ENCODE peak calls at places on chromosomes 11 and 22, in six cellular contexts. M is mesothelial cell of epicardium; B is activated CD8-positive, alpha-beta memory T cell treated with anti-CD3 and anti-CD28 coated beads, Interleukin-2, amount 10 ng/mL, durations not matched to agents 7 days and 5 days; P is heart right ventricle; A is AG04450; C is NCI-H1417 treated with DMSO at 0.1 percent for 48 hours. G is an unnamed sample.

GRCh38 chr11:110452720-110453119 is 23.0 kb downstream of the FDX1 start:
- DNase-seq in M (no peak), B (no peak), P (no peak), A (no peak), C (no peak), G (no peak)

GRCh38 chr11:131025020-131025419 is 108.7 kb upstream of the SNX19 start:
- DNase-seq in M (no peak), B (no peak), P (no peak), A (peak), C (no peak), G (peak)

GRCh38 chr22:19785461-19786263 is 25.1 kb downstream of the TBX1 start:
- DNase-seq in M (no peak), B (no peak), P (no peak), A (no peak), C (no peak), G (no peak)

GRCh38 chr22:25202290-25202921 is 2.7 kb downstream of the CRYBB3 start:
- DNase-seq in M (peak), B (peak), P (peak), A (peak), C (peak), G (peak)

GRCh38 chr11:35622070-35622469 is 3.8 kb downstream of the FJX1 start:
- DNase-seq in M (no peak), B (no peak), P (no peak), A (peak), C (no peak), G (peak)

GRCh38 chr11:72574046-72574445 is 100.2 kb downstream of the PDE2A start:
- DNase-seq in M (no peak), B (peak), P (no peak), A (no peak), C (no peak), G (no peak)

GRCh38 chr22:46457502-46458488 is 79.6 kb downstream of the CELSR1 start:
- DNase-seq in M (peak), B (no peak), P (no peak), A (no peak), C (no peak), G (no peak)

GRCh38 chr11:125959511-125959910 is 13.7 kb downstream of the VSIG10L2 start:
- DNase-seq in M (no peak), B (no peak), P (no peak), A (no peak), C (no peak), G (no peak)

GRCh38 chr22:27405672-27406388 is 395.7 kb downstream of the MN1 start:
- DNase-seq in M (peak), B (peak), P (peak), A (no peak), C (no peak), G (no peak)

GRCh38 chr11:113725883-113726405 is 19.8 kb upstream of the TMPRSS5 start:
- DNase-seq in M (no peak), B (no peak), P (no peak), A (no peak), C (no peak), G (no peak)

GRCh38 chr11:130160460-130161090 is 993 bp downstream of the ST14 start:
- DNase-seq in M (no peak), B (no peak), P (no peak), A (no peak), C (no peak), G (no peak)

GRCh38 chr11:31340903-31341572 is 28.5 kb downstream of the DCDC1 start:
- DNase-seq in M (no peak), B (no peak), P (no peak), A (no peak), C (no peak), G (peak)

GRCh38 chr11:102476812-102477211 is 24.2 kb upstream of the TMEM123 start:
- DNase-seq in M (no peak), B (peak), P (peak), A (no peak), C (no peak), G (no peak)

GRCh38 chr22:26579331-26579886 is 10.5 kb downstream of the TPST2 start:
- DNase-seq in M (no peak), B (peak), P (peak), A (no peak), C (no peak), G (no peak)

GRCh38 chr11:1639102-1639620 is 9.6 kb downstream of the KRTAP5-5 start:
- DNase-seq in M (no peak), B (no peak), P (peak), A (no peak), C (peak), G (no peak)

GRCh38 chr22:25745341-25746011 is 3.5 kb downstream of the MYO18B start:
- DNase-seq in M (no peak), B (no peak), P (no peak), A (no peak), C (no peak), G (no peak)

GRCh38 chr11:85685131-85685819 is 720 bp downstream of the CCDC89 start:
- DNase-seq in M (no peak), B (no peak), P (no peak), A (peak), C (no peak), G (no peak)

GRCh38 chr11:128500488-128500887 is 86.9 kb downstream of the ETS1 start:
- DNase-seq in M (no peak), B (no peak), P (no peak), A (no peak), C (no peak), G (no peak)

GRCh38 chr11:2590951-2591754 is 108.6 kb downstream of the KCNQ1OT1 start:
- DNase-seq in M (no peak), B (no peak), P (peak), A (no peak), C (no peak), G (no peak)

GRCh38 chr11:23278121-23278520 is 417.8 kb upstream of the CCDC179 start:
- DNase-seq in M (no peak), B (no peak), P (no peak), A (peak), C (no peak), G (peak)

G was measured in astrocyte of the cerebellum.